ENCODE peak calls at places on chromosomes 4 and X, in six cellular contexts. One of them, this sample, is unnamed.

GRCh38 chrX:129649268-129650182 is 5.2 kb downstream of the APLN start:
- DNase-seq in GM12878: no peak
- DNase-seq in H1: no peak
- DNase-seq in K562: no peak
- DNase-seq in HepG2: no peak
- DNase-seq in HCT116: no peak
- DNase-seq in this sample: no peak

GRCh38 chr4:137651128-137651527 is 118.8 kb upstream of the PCDH18 start:
- DNase-seq in H1: no peak
- DNase-seq in HCT116: no peak
- DNase-seq in GM12878: no peak
- DNase-seq in K562: no peak
- DNase-seq in HepG2: no peak
- DNase-seq in this sample: no peak

GRCh38 chr4:155809835-155810234 is 51.0 kb downstream of the GUCY1B1 start:
- DNase-seq in HCT116: peak; percentile 85
- DNase-seq in H1: no peak
- DNase-seq in GM12878: peak; percentile 55
- DNase-seq in HepG2: peak; percentile 64
- DNase-seq in K562: peak; percentile 5
- DNase-seq in this sample: peak; percentile 49

GRCh38 chr4:78560296-78560963 is 8.9 kb downstream of the ANXA3 start:
- DNase-seq in HepG2: no peak
- DNase-seq in K562: no peak
- DNase-seq in GM12878: no peak
- DNase-seq in H1: no peak
- DNase-seq in HCT116: peak; percentile 88
- DNase-seq in this sample: no peak

GRCh38 chrX:76454456-76454927 is 27.0 kb downstream of the MAGEE1 start:
- DNase-seq in HepG2: peak; percentile 4
- DNase-seq in HCT116: peak; percentile 0
- DNase-seq in H1: no peak
- DNase-seq in GM12878: no peak
- DNase-seq in K562: peak; percentile 3
- DNase-seq in this sample: peak; percentile 38

GRCh38 chr4:150354214-150354796 is 227.6 kb upstream of the MAB21L2 start:
- DNase-seq in K562: no peak
- DNase-seq in HCT116: no peak
- DNase-seq in HepG2: no peak
- DNase-seq in GM12878: no peak
- DNase-seq in H1: no peak
- DNase-seq in this sample: no peak

GRCh38 chr4:41257257-41257900 is 651 bp downstream of the UCHL1 start:
- DNase-seq in HepG2: no peak
- DNase-seq in GM12878: no peak
- DNase-seq in HCT116: no peak
- DNase-seq in H1: no peak
- DNase-seq in K562: no peak
- DNase-seq in this sample: no peak

GRCh38 chr4:101780284-101780683 is 10.2 kb upstream of the BANK1 start:
- DNase-seq in K562: no peak
- DNase-seq in HepG2: no peak
- DNase-seq in HCT116: no peak
- DNase-seq in H1: no peak
- DNase-seq in GM12878: no peak
- DNase-seq in this sample: no peak

GRCh38 chr4:71125137-71125536 is 131.7 kb downstream of the DCK start:
- DNase-seq in HepG2: no peak
- DNase-seq in HCT116: no peak
- DNase-seq in H1: no peak
- DNase-seq in K562: no peak
- DNase-seq in GM12878: no peak
- DNase-seq in this sample: no peak

GRCh38 chr4:156803056-156803455 is 168.5 kb downstream of the PDGFC start:
- DNase-seq in K562: no peak
- DNase-seq in HepG2: no peak
- DNase-seq in HCT116: no peak
- DNase-seq in GM12878: no peak
- DNase-seq in H1: no peak
- DNase-seq in this sample: no peak

GRCh38 chrX:154484255-154485149 is 1.9 kb downstream of the UBL4A start:
- DNase-seq in K562: peak; percentile 42
- DNase-seq in H1: no peak
- DNase-seq in HCT116: no peak
- DNase-seq in HepG2: no peak
- DNase-seq in GM12878: no peak
- DNase-seq in this sample: no peak

GRCh38 chr4:91113130-91113706 is 986.0 kb downstream of the CCSER1 start:
- DNase-seq in HCT116: peak; percentile 28
- DNase-seq in GM12878: peak; percentile 5
- DNase-seq in HepG2: peak; percentile 7
- DNase-seq in K562: no peak
- DNase-seq in H1: no peak
- DNase-seq in this sample: peak; percentile 35

GRCh38 chr4:57061395-57061794 is 48.8 kb downstream of the IGFBP7 start:
- DNase-seq in K562: no peak
- DNase-seq in HepG2: no peak
- DNase-seq in HCT116: no peak
- DNase-seq in H1: no peak
- DNase-seq in GM12878: no peak
- DNase-seq in this sample: no peak
- H3K4me1 ChIP-seq in K562: no peaks in the 10 kb centered on the region
- H3K4me1 ChIP-seq in HepG2: no peaks in the 10 kb centered on the region
- H3K4me1 ChIP-seq in HCT116: no peaks in the 10 kb centered on the region
- H3K4me1 ChIP-seq in H1: no peaks in the 10 kb centered on the region
- H3K4me1 ChIP-seq in GM12878: no peaks in the 10 kb centered on the region
- H3K4me1 ChIP-seq in this sample: no peaks in the 10 kb centered on the region

DNA sequence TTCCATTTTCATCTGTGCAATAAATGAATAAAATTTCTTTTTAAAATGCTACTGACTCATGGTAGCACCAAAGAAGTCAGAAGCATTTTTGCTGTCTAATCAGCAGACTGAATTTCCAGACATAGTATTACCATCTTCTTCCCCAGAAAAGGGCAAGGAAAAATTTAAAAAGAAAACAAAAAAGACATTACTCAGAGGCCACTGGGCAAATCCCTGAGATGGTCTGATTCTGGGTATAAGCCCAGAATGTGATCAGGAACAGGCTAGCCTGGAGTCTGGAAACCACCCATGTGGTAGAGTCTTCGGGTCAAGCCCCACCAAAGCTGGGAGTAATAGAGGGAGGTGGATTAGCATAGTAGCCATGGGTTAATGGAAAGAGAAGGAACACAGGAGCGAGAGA is 342.8 kb downstream of the FBXW7 start:
- DNase-seq in HCT116: no peak
- DNase-seq in K562: no peak
- DNase-seq in HepG2: no peak
- DNase-seq in GM12878: no peak
- DNase-seq in H1: no peak
- DNase-seq in this sample: no peak
- TF ChIP-seq YY1 in HCT116: no peak
- TF ChIP-seq YY1 in K562: no peak
- TF ChIP-seq YY1 in HepG2: no peak
- TF ChIP-seq YY1 in GM12878: no peak
- TF ChIP-seq YY1 in H1: no peak
- TF ChIP-seq YY1 in this sample: no peak

GRCh38 chrX:13520931-13521330 is 48.5 kb upstream of the EGFL6 start:
- DNase-seq in H1: no peak
- DNase-seq in HepG2: no peak
- DNase-seq in GM12878: no peak
- DNase-seq in HCT116: no peak
- DNase-seq in K562: no peak
- DNase-seq in this sample: no peak

GRCh38 chrX:13518126-13518525 is 51.3 kb upstream of the EGFL6 start:
- DNase-seq in HCT116: no peak
- DNase-seq in HepG2: no peak
- DNase-seq in H1: no peak
- DNase-seq in K562: no peak
- DNase-seq in GM12878: no peak
- DNase-seq in this sample: no peak

GRCh38 chrX:13515181-13515930 is 54.0 kb upstream of the EGFL6 start:
- DNase-seq in GM12878: no peak
- DNase-seq in HCT116: no peak
- DNase-seq in K562: no peak
- DNase-seq in H1: no peak
- DNase-seq in HepG2: no peak
- DNase-seq in this sample: no peak

DNA sequence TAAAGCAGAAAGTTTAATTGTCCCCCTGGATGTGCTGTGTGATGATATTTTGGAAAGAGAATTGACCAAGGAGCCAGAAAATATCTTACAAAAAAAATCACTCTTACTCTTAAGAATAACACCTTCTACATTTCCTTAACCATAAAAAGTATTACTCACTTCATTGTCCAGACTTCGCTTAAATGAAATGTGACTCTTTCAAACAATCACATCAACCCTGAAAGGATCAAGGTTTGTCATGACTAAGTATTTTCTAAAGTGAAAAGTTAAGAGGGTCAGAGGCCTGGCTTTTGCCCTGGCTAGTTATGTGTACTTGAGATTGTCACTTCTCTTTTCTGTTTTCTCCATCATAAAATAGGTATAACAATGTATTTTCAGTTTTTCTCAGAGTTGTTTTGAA is 49.0 kb upstream of the EGFL6 start:
- DNase-seq in GM12878: no peak
- DNase-seq in HepG2: no peak
- DNase-seq in HCT116: no peak
- DNase-seq in H1: no peak
- DNase-seq in K562: no peak
- DNase-seq in this sample: no peak
- TF ChIP-seq ZNF274 in GM12878: no peak
- TF ChIP-seq ZNF274 in HepG2: no peak
- TF ChIP-seq ZNF274 in HCT116: no peak
- TF ChIP-seq ZNF274 in H1: no peak
- TF ChIP-seq ZNF274 in K562: no peak
- TF ChIP-seq ZNF274 in this sample: no peak

GRCh38 chr4:76300012-76300411 is 6.5 kb upstream of the STBD1 start:
- DNase-seq in H1: no peak
- DNase-seq in GM12878: no peak
- DNase-seq in K562: no peak
- DNase-seq in HepG2: no peak
- DNase-seq in HCT116: no peak
- DNase-seq in this sample: no peak

GRCh38 chr4:76302856-76303438 is 3.6 kb upstream of the STBD1 start:
- DNase-seq in HCT116: no peak
- DNase-seq in GM12878: no peak
- DNase-seq in H1: no peak
- DNase-seq in K562: no peak
- DNase-seq in HepG2: no peak
- DNase-seq in this sample: no peak

GRCh38 chr4:76305033-76305687 is 1.4 kb upstream of the STBD1 start:
- DNase-seq in HCT116: no peak
- DNase-seq in HepG2: no peak
- DNase-seq in GM12878: no peak
- DNase-seq in H1: no peak
- DNase-seq in K562: no peak
- DNase-seq in this sample: no peak

GRCh38 chr4:76301068-76301774 is 5.3 kb upstream of the STBD1 start:
- DNase-seq in HepG2: peak; percentile 91
- DNase-seq in HCT116: peak; percentile 83
- DNase-seq in K562: peak; percentile 73
- DNase-seq in GM12878: peak; percentile 74
- DNase-seq in H1: no peak
- DNase-seq in this sample: no peak

DNA sequence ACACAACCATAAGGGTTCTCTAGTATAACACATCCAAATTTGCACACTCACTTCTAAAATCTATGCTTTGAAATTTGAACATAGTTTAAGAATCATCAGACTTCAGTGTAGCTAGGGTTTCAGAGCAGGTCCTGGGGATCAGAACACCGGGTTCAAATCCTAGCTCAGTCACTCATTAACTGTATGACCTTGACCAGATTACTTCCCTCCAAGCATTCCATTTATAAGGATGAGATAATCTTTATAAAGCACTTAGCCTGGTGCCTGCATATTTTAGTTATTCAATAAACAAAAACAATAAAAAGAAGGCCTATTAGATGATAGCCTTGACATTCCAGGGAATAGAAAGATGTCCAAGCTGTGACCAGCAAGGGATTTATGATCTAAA is 4.8 kb upstream of the STBD1 start:
- DNase-seq in HepG2: peak; percentile 39
- DNase-seq in H1: no peak
- DNase-seq in K562: no peak
- DNase-seq in HCT116: no peak
- DNase-seq in GM12878: no peak
- DNase-seq in this sample: no peak
- H3K4me1 ChIP-seq in HepG2: peaks cover 40% of the 10 kb centered on the region
- H3K4me1 ChIP-seq in H1: no peaks in the 10 kb centered on the region
- H3K4me1 ChIP-seq in K562: peaks cover 10% of the 10 kb centered on the region
- H3K4me1 ChIP-seq in HCT116: peaks cover 19% of the 10 kb centered on the region
- H3K4me1 ChIP-seq in GM12878: peaks cover 24% of the 10 kb centered on the region
- H3K4me1 ChIP-seq in this sample: peaks cover 2% of the 10 kb centered on the region

GRCh38 chrX:110026099-110026844 is 23.4 kb downstream of the TMEM164 start:
- DNase-seq in HCT116: no peak
- DNase-seq in HepG2: no peak
- DNase-seq in GM12878: no peak
- DNase-seq in K562: no peak
- DNase-seq in H1: no peak
- DNase-seq in this sample: no peak
- TF ChIP-seq YY1 in HCT116: no peak
- TF ChIP-seq YY1 in HepG2: no peak
- TF ChIP-seq YY1 in GM12878: no peak
- TF ChIP-seq YY1 in K562: no peak
- TF ChIP-seq YY1 in H1: no peak
- TF ChIP-seq YY1 in this sample: no peak

GRCh38 chrX:103779156-103779555 is 2.5 kb downstream of the PLP1 start:
- DNase-seq in H1: no peak
- DNase-seq in K562: no peak
- DNase-seq in GM12878: no peak
- DNase-seq in HCT116: no peak
- DNase-seq in HepG2: no peak
- DNase-seq in this sample: no peak
- TF ChIP-seq ZNF274 in H1: no peak
- TF ChIP-seq ZNF274 in K562: no peak
- TF ChIP-seq ZNF274 in GM12878: no peak
- TF ChIP-seq ZNF274 in HCT116: no peak
- TF ChIP-seq ZNF274 in HepG2: no peak
- TF ChIP-seq ZNF274 in this sample: no peak

DNA sequence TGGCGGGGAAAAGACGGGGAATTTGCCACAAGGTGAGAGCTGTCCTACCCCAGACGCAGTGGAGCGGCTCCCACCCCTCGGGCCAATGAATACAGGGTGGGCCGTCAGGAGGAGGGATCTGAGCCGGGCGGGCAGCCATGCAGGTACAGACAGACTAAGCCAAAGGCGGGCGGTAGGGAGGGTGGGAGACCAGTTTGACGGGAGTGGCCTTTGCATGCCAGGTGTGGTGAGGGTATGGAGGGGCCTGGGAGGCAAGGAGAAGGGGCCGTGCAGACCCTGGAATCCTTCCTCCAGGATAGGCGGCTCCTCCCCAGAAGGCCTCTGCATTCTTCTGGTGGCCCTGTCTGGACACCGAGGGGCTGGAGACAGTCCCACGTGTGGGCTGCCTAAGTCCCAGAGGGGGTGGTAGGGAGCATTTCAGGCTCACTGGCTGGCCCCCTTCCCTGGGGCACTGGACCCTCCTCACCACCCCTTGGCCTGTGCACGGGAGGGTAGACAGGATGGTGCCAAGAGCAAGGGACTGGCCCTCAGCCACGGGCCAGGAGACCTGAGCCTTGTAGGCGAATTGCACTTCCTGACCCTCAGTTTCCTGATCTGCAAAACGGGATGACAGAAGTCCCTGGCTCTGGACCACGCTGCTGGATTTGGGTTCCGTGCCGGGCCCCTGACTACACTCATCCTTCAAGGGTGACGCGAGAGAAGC is 2.8 kb downstream of the SH3BP2 start:
- DNase-seq in HepG2: no peak
- DNase-seq in GM12878: no peak
- DNase-seq in K562: no peak
- DNase-seq in HCT116: no peak
- DNase-seq in H1: no peak
- DNase-seq in this sample: no peak
- H3K4me1 ChIP-seq in HepG2: peaks cover 93% of the 10 kb centered on the region
- H3K4me1 ChIP-seq in GM12878: peaks cover 49% of the 10 kb centered on the region
- H3K4me1 ChIP-seq in K562: peaks cover 100% of the 10 kb centered on the region
- H3K4me1 ChIP-seq in HCT116: peaks cover 43% of the 10 kb centered on the region
- H3K4me1 ChIP-seq in H1: peaks cover 29% of the 10 kb centered on the region
- H3K4me1 ChIP-seq in this sample: peaks cover 48% of the 10 kb centered on the region

This sample was measured in NT2/D1.